ENCODE peak calls at places on chromosome 17, in five cellular contexts. I is NCI-H1105, B is left lung, O is fibroblast of pulmonary artery, V is WERI-Rb-1. H is an unnamed sample.

GRCh38 chr17:81069084-81069645 is 34.2 kb downstream of the BAIAP2 start:
- DNase-seq in I (no peak), B (no peak), O (no peak), V (no peak), H (no peak)

GRCh38 chr17:45794840-45795239 is 10.7 kb downstream of the CRHR1 start:
- DNase-seq in I (no peak), B (peak; percentile 23), O (no peak), V (peak; percentile 78), H (no peak)

GRCh38 chr17:79024901-79025737 is 1.1 kb downstream of the C1QTNF1 start:
- DNase-seq in I (no peak), B (no peak), O (peak; percentile 45), V (no peak), H (no peak)

GRCh38 chr17:30950669-30951399 is 20.0 kb upstream of the RNF135 start:
- DNase-seq in I (peak; percentile 76), B (peak; percentile 81), O (peak; percentile 92), V (no peak), H (peak; percentile 11)

GRCh38 chr17:43224146-43224705 is 4.2 kb downstream of the CCDC200 start:
- DNase-seq in I (no peak), B (no peak), O (no peak), V (no peak), H (no peak)

GRCh38 chr17:16516594-16517018 is 24.6 kb upstream of the LRRC75A start:
- DNase-seq in I (no peak), B (no peak), O (peak; percentile 77), V (no peak), H (peak; percentile 68)

GRCh38 chr17:18248300-18248731 is 10.2 kb downstream of the FLII start:
- DNase-seq in I (peak; percentile 63), B (no peak), O (peak; percentile 81), V (peak; percentile 79), H (peak; percentile 84)

GRCh38 chr17:47172698-47173565 is 16.2 kb downstream of the CDC27 start:
- DNase-seq in I (no peak), B (no peak), O (peak; percentile 15), V (no peak), H (no peak)

GRCh38 chr17:44363613-44364159 is at the start of gene FAM171A2:
- DNase-seq in I (peak; percentile 48), B (peak; percentile 95), O (peak; percentile 57), V (peak; percentile 76), H (peak; percentile 58)

GRCh38 chr17:56038136-56038535 is 115.1 kb upstream of the ANKFN1 start:
- DNase-seq in I (no peak), B (no peak), O (no peak), V (peak; percentile 25), H (no peak)

GRCh38 chr17:51257150-51258081 is 2.4 kb downstream of the MBTD1 start:
- DNase-seq in I (no peak), B (no peak), O (peak; percentile 9), V (no peak), H (no peak)